ENCODE peak calls at places on chromosomes 3 and 15, in six cellular contexts. U is gastrocnemius medialis, H is T-helper 22 cell, R is KBM-7, I is A549, S is skeletal muscle cell. G is an unnamed sample.

GRCh38 chr15:78730955-78731354 is 80.3 kb downstream of the ADAMTS7 start:
- DNase-seq in H (no peak), U (no peak), I (no peak), S (no peak), R (no peak), G (no peak)

GRCh38 chr15:89673162-89673506 is 6.0 kb downstream of the PLIN1 start:
- DNase-seq in S (no peak), H (no peak), R (peak; percentile 42), U (no peak), I (peak; percentile 76), G (no peak)

GRCh38 chr3:31277582-31277981 is 255.1 kb upstream of the STT3B start:
- DNase-seq in H (no peak), I (no peak), S (no peak), U (no peak), R (no peak), G (no peak)

GRCh38 chr3:72601049-72601448 is 247.2 kb downstream of the SHQ1 start:
- DNase-seq in H (no peak), S (no peak), I (no peak), R (no peak), U (no peak), G (no peak)

GRCh38 chr3:52088445-52089367 is 32.3 kb upstream of the DUSP7 start:
- DNase-seq in S (peak; percentile 65), I (no peak), H (no peak), R (peak; percentile 23), U (no peak), G (no peak)

GRCh38 chr3:117622130-117622841 is 912.7 kb downstream of the TUSC7 start:
- DNase-seq in R (no peak), H (no peak), S (peak; percentile 72), I (no peak), U (no peak), G (peak; percentile 78)

GRCh38 chr3:39668420-39668819 is 141.0 kb upstream of the MYRIP start:
- DNase-seq in I (peak; percentile 13), S (peak; percentile 21), U (no peak), R (peak; percentile 45), H (no peak), G (peak; percentile 10)

GRCh38 chr15:80934761-80935221 is 54.8 kb downstream of the MESD start:
- DNase-seq in S (peak; percentile 31), R (no peak), I (no peak), U (no peak), H (no peak), G (no peak)

GRCh38 chr3:28022916-28023315 is 218.5 kb upstream of the CMC1 start:
- DNase-seq in R (peak; percentile 0), U (no peak), S (no peak), H (no peak), I (no peak), G (peak; percentile 20)

GRCh38 chr3:109275702-109276293 is 40.5 kb downstream of the DPPA2 start:
- DNase-seq in U (no peak), S (peak; percentile 4), I (peak; percentile 40), R (peak; percentile 35), H (no peak), G (no peak)

GRCh38 chr3:177640319-177640997 is 443.2 kb upstream of the TBL1XR1 start:
- DNase-seq in R (no peak), S (no peak), H (no peak), I (no peak), U (no peak), G (no peak)

GRCh38 chr15:43808435-43808950 is 8.1 kb downstream of the HYPK start:
- DNase-seq in H (no peak), S (no peak), I (no peak), U (no peak), R (no peak), G (no peak)

GRCh38 chr15:37933685-37934084 is 755 bp upstream of the TMCO5A start:
- DNase-seq in H (no peak), I (no peak), U (no peak), S (peak; percentile 32), R (no peak), G (no peak)

GRCh38 chr15:49472338-49472737 is 49.3 kb downstream of the FGF7 start:
- DNase-seq in S (no peak), U (no peak), I (no peak), R (no peak), H (no peak), G (no peak)

GRCh38 chr3:148184798-148185197 is 512.9 kb upstream of the AGTR1 start:
- DNase-seq in U (no peak), I (no peak), S (no peak), H (no peak), R (no peak), G (no peak)

GRCh38 chr3:62110801-62111200 is 262.5 kb downstream of the FEZF2 start:
- DNase-seq in I (no peak), H (no peak), S (no peak), R (no peak), U (no peak), G (no peak)

GRCh38 chr3:80244390-80244789 is 476.6 kb upstream of the ROBO1 start:
- DNase-seq in R (no peak), U (no peak), H (no peak), S (peak; percentile 79), I (no peak), G (no peak)

GRCh38 chr15:31574761-31575160 is 248.1 kb downstream of the KLF13 start:
- DNase-seq in H (no peak), U (no peak), R (no peak), I (no peak), S (no peak), G (no peak)

GRCh38 chr3:42700366-42701288 is 2.0 kb downstream of the HHATL start:
- DNase-seq in U (no peak), I (no peak), H (no peak), R (no peak), S (no peak), G (no peak)

GRCh38 chr3:80496452-80496851 is 728.7 kb upstream of the ROBO1 start:
- DNase-seq in R (no peak), I (no peak), U (no peak), H (no peak), S (no peak), G (no peak)

GRCh38 chr3:111729087-111729846 is 129.8 kb upstream of the PHLDB2 start:
- DNase-seq in H (no peak), I (no peak), R (no peak), U (peak; percentile 22), S (peak; percentile 85), G (no peak)

GRCh38 chr15:81754078-81754477 is 291.7 kb downstream of the MEX3B start:
- DNase-seq in S (no peak), U (no peak), H (no peak), I (no peak), R (no peak), G (no peak)

GRCh38 chr3:33717616-33717865 is 513 bp downstream of the CLASP2 start:
- DNase-seq in I (peak; percentile 61), U (no peak), S (peak; percentile 4), R (peak; percentile 78), H (no peak), G (no peak)

GRCh38 chr3:13822042-13822441 is 57.8 kb downstream of the WNT7A start:
- DNase-seq in S (no peak), R (no peak), I (no peak), U (no peak), H (no peak), G (peak; percentile 74)

GRCh38 chr3:124033360-124034015 is 41.6 kb upstream of the ROPN1 start:
- DNase-seq in R (peak; percentile 26), I (peak; percentile 18), H (no peak), S (no peak), U (no peak), G (no peak)

GRCh38 chr3:183435701-183436100 is 7.3 kb upstream of the MCF2L2 start:
- DNase-seq in I (no peak), H (no peak), S (no peak), R (no peak), U (no peak), G (no peak)

GRCh38 chr15:44381223-44381622 is 46.2 kb upstream of the CTDSPL2 start:
- DNase-seq in I (no peak), R (peak; percentile 36), U (no peak), S (peak; percentile 13), H (no peak), G (no peak)

GRCh38 chr15:62365795-62366442 is 200.8 kb upstream of the C2CD4B start:
- DNase-seq in S (no peak), H (no peak), U (no peak), I (no peak), R (no peak), G (no peak)

G was measured in epithelial cell of prostate.